ENCODE peak calls at places on chromosomes 16 and 17, in six cellular contexts. One of them, this sample, is unnamed.

GRCh38 chr16:53220585-53220984 is 165.8 kb downstream of the CHD9 start:
- DNase-seq in GM12878: no peak
- DNase-seq in K562: peak
- DNase-seq in H1: no peak
- DNase-seq in HepG2: peak
- DNase-seq in HCT116: no peak
- DNase-seq in this sample: no peak

GRCh38 chr16:3456374-3456773 is 12.9 kb downstream of the NAA60 start:
- DNase-seq in GM12878: no peak
- DNase-seq in K562: no peak
- DNase-seq in H1: no peak
- DNase-seq in HepG2: no peak
- DNase-seq in HCT116: no peak
- DNase-seq in this sample: no peak

GRCh38 chr16:69858196-69859104 is 92.7 kb upstream of the CLEC18A start:
- DNase-seq in GM12878: no peak
- DNase-seq in K562: no peak
- DNase-seq in H1: no peak
- DNase-seq in HepG2: peak
- DNase-seq in HCT116: no peak
- DNase-seq in this sample: no peak

GRCh38 chr16:53803451-53803850 is 99.5 kb downstream of the FTO start:
- DNase-seq in GM12878: no peak
- DNase-seq in K562: no peak
- DNase-seq in H1: no peak
- DNase-seq in HepG2: no peak
- DNase-seq in HCT116: no peak
- DNase-seq in this sample: no peak

GRCh38 chr16:10122546-10122945 is 59.7 kb downstream of the GRIN2A start:
- DNase-seq in GM12878: no peak
- DNase-seq in K562: peak
- DNase-seq in H1: no peak
- DNase-seq in HepG2: peak
- DNase-seq in HCT116: no peak
- DNase-seq in this sample: peak

GRCh38 chr16:10932959-10933710 is 9.1 kb downstream of the DEXI start:
- DNase-seq in GM12878: no peak
- DNase-seq in K562: no peak
- DNase-seq in H1: no peak
- DNase-seq in HepG2: no peak
- DNase-seq in HCT116: no peak
- DNase-seq in this sample: no peak

GRCh38 chr16:396605-397004 is 394 bp upstream of the NME4 start:
- DNase-seq in GM12878: no peak
- DNase-seq in K562: peak
- DNase-seq in H1: peak
- DNase-seq in HepG2: peak
- DNase-seq in HCT116: no peak
- DNase-seq in this sample: no peak

GRCh38 chr16:12529582-12529981 is 274.1 kb downstream of the CPPED1 start:
- DNase-seq in GM12878: no peak
- DNase-seq in K562: peak
- DNase-seq in H1: no peak
- DNase-seq in HepG2: no peak
- DNase-seq in HCT116: no peak
- DNase-seq in this sample: no peak

GRCh38 chr16:86566601-86566965 is at the start of gene FOXC2:
- DNase-seq in GM12878: no peak
- DNase-seq in K562: peak
- DNase-seq in H1: peak
- DNase-seq in HepG2: no peak
- DNase-seq in HCT116: no peak
- DNase-seq in this sample: peak

GRCh38 chr16:22973451-22973991 is 159.6 kb downstream of the HS3ST2 start:
- DNase-seq in GM12878: no peak
- DNase-seq in K562: no peak
- DNase-seq in H1: peak
- DNase-seq in HepG2: no peak
- DNase-seq in HCT116: no peak
- DNase-seq in this sample: no peak

GRCh38 chr17:50207792-50208567 is 6.5 kb upstream of the COL1A1 start:
- DNase-seq in GM12878: no peak
- DNase-seq in K562: no peak
- DNase-seq in H1: peak
- DNase-seq in HepG2: no peak
- DNase-seq in HCT116: no peak
- DNase-seq in this sample: no peak
- TF ChIP-seq YY1 in GM12878: no peak
- TF ChIP-seq YY1 in K562: no peak
- TF ChIP-seq YY1 in H1: peak
- TF ChIP-seq YY1 in HepG2: no peak
- TF ChIP-seq YY1 in HCT116: no peak
- TF ChIP-seq YY1 in this sample: no peak

DNA sequence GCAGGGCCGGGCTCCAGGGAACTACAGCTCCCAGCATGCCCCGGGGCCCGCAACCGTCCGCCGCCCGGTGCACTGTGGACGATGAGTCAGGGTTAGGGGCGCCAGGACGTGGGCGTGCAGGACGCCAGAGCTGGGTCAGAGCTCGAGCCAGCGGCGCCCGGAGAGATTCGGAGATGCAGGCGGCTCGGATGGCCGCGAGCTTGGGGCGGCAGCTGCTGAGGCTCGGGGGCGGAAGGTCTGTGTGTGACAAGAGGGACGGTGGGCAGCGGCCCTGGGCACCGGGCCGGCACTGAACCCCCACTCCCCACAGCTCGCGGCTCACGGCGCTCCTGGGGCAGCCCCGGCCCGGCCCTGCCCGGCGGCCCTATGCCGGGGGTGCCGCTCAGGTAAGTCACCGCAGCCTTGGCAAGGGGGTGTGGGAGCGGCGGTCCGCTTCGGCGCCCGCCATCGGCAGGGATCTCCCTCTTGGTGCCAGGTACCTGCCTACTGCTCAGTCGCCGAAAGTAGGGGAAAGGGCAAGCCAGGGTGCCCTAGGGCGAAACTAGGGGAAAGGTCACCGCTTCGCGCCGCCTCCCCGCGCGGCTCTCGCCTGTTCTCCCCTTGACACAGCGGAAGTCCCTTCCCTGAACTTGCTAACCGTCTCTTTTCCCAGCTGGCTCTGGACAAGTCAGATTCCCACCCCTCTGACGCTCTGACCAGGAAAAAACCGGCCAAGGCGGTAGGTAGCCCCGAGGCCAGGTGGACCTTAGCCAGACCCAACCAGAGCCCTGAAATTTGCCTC is at the start of the genes ACADVL and DLG4:
- DNase-seq in GM12878: no peak
- DNase-seq in K562: peak
- DNase-seq in H1: peak
- DNase-seq in HepG2: peak
- DNase-seq in HCT116: no peak
- DNase-seq in this sample: no peak
- TF ChIP-seq ZNF274 in GM12878: no peak
- TF ChIP-seq ZNF274 in K562: no peak
- TF ChIP-seq ZNF274 in H1: no peak
- TF ChIP-seq ZNF274 in HepG2: peak
- TF ChIP-seq ZNF274 in HCT116: no peak
- TF ChIP-seq ZNF274 in this sample: no peak

GRCh38 chr17:64641499-64641898 is 20.6 kb downstream of the SMURF2 start:
- DNase-seq in GM12878: no peak
- DNase-seq in K562: peak
- DNase-seq in H1: no peak
- DNase-seq in HepG2: no peak
- DNase-seq in HCT116: no peak
- DNase-seq in this sample: no peak

GRCh38 chr17:64634217-64634616 is 27.9 kb downstream of the SMURF2 start:
- DNase-seq in GM12878: no peak
- DNase-seq in K562: no peak
- DNase-seq in H1: no peak
- DNase-seq in HepG2: no peak
- DNase-seq in HCT116: no peak
- DNase-seq in this sample: no peak

GRCh38 chr17:64635647-64636305 is 26.3 kb downstream of the SMURF2 start:
- DNase-seq in GM12878: peak
- DNase-seq in K562: no peak
- DNase-seq in H1: no peak
- DNase-seq in HepG2: no peak
- DNase-seq in HCT116: no peak
- DNase-seq in this sample: no peak

GRCh38 chr17:64638552-64639198 is 23.4 kb downstream of the SMURF2 start:
- DNase-seq in GM12878: no peak
- DNase-seq in K562: no peak
- DNase-seq in H1: no peak
- DNase-seq in HepG2: no peak
- DNase-seq in HCT116: no peak
- DNase-seq in this sample: no peak
- TF ChIP-seq YY1 in GM12878: no peak
- TF ChIP-seq YY1 in K562: no peak
- TF ChIP-seq YY1 in H1: no peak
- TF ChIP-seq YY1 in HepG2: no peak
- TF ChIP-seq YY1 in HCT116: no peak
- TF ChIP-seq YY1 in this sample: no peak

DNA sequence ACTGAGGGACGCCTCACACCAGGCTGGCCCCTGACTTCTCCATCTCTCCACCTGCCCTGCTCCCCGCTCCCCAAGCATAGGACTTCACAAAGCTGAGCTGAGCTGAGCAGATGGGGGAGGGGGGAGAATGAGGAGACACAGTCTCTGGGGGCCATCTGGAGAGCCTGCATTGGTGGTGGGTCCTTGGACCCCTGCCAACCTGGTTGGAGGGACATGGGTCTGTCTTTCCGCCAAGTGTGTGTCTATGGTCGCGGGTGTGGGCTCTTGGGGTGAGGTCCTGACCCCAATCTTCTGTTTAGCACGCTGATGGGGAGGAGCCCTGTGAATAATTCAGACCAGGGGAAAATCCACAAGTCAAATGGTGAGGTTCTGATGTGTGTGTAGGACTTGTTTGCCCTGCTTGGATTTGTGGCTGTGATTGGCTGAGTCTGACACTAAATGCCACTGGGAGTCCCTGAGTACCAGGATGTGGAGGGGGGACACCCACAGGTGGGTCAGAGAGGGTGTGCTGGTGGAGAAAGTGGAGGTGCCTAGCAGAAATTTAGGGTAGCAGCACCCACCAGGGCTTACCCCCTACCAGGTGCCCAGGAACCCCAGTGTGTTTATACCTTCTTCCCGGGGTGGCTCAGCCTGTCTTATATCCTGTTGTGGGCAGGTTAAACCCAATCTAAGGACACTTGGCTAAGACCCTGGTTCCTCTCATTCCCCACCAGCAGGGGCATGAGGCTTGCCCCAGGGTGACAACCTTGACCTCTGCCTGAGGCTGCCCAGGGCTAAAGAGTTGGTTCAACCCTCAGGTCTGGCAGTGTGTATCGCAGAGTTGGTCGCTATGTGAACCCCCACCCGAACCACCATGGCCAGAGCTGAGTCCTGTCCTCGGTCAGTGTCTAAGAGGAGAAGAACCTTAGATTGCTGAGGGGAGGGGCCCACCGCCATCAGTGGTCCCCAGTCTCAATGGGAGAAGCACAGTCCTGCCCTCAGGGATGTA is 2.1 kb downstream of the FMNL1 start:
- DNase-seq in GM12878: no peak
- DNase-seq in K562: no peak
- DNase-seq in H1: no peak
- DNase-seq in HepG2: no peak
- DNase-seq in HCT116: no peak
- DNase-seq in this sample: no peak
- TF ChIP-seq ZNF274 in GM12878: no peak
- TF ChIP-seq ZNF274 in K562: no peak
- TF ChIP-seq ZNF274 in H1: no peak
- TF ChIP-seq ZNF274 in HepG2: no peak
- TF ChIP-seq ZNF274 in HCT116: no peak
- TF ChIP-seq ZNF274 in this sample: no peak

DNA sequence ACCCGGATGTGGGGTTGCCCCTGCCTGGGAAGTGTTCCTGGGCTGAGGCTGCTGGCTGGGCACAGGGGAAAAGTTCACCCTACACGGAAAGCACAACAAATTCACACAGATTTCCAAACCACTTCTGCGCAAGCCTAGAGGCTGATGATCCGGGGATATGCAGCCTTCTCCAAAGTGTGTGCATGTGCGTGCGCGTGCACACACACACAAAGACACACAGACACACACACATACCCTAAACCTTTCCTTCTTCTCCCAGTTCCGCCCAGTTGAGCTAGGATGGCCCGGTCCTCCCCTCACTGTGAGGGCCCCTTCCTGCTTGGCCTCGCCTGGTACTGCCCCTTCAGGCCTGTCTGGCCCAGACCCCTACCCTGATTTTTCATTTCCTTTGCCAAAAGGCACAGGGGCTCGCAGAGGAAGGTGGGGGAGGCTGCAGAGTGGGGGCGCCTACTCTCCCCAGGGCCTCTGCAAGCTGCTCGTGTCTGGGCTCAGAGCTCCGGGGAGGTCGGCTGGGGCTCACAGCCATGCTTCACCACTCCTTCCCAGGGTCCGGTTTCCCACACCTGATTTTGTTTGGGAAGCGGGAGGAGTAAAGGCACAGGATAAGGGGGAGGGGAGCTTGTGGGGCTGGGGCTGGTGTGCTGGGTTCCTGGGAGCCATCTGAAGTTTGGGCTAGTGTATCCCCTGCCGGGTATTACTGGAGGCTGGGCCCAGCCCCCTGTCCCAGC is 144.7 kb downstream of the ENGASE start:
- DNase-seq in GM12878: no peak
- DNase-seq in K562: no peak
- DNase-seq in H1: no peak
- DNase-seq in HepG2: no peak
- DNase-seq in HCT116: no peak
- DNase-seq in this sample: no peak
- TF ChIP-seq YY1 in GM12878: no peak
- TF ChIP-seq YY1 in K562: no peak
- TF ChIP-seq YY1 in H1: no peak
- TF ChIP-seq YY1 in HepG2: no peak
- TF ChIP-seq YY1 in HCT116: no peak
- TF ChIP-seq YY1 in this sample: no peak

DNA sequence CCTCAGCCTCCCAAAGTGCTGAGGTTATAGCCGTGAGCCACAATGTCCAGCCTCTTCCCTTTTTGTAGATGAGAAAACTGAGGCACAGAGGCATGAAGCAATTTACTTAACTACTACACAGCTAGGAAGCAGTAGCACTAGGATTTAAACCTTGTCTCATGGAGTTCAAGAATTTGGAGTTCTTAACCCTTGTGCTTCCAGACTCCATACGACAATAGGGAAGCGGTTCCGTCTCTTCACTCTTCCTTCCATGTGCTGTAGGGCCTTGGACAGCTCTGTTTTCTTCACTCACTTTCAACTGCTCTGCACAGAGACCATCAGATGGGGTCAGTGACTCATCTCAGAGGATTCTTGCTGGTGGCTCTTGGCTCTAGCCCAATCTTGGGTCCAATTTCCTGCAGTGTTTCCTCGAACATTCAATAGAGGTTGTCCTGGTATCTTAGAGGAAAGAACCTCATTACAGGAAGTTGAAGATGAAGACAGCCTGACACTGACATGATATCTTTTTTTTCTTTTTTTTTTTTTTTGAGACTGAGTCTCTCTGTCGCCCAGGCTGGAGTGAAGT is 19.3 kb downstream of the ITGAL start:
- DNase-seq in GM12878: no peak
- DNase-seq in K562: peak
- DNase-seq in H1: no peak
- DNase-seq in HepG2: peak
- DNase-seq in HCT116: no peak
- DNase-seq in this sample: no peak
- TF ChIP-seq ZNF274 in GM12878: no peak
- TF ChIP-seq ZNF274 in K562: no peak
- TF ChIP-seq ZNF274 in H1: no peak
- TF ChIP-seq ZNF274 in HepG2: no peak
- TF ChIP-seq ZNF274 in HCT116: no peak
- TF ChIP-seq ZNF274 in this sample: no peak